ENCODE peak calls at places on chromosomes 16 and 17, in four cellular contexts. O, M, W and H are unnamed samples.
A peak's percentile ranks its signal among the peaks of the same experiment; 100 is the strongest.

GRCh38 chr17:32755045-32755805 is 121.7 kb downstream of the MYO1D start:
- DNase-seq in M (peak; percentile 1), O (peak; percentile 7), W (no peak), H (peak; percentile 57)

GRCh38 chr16:75559564-75560372 is 3.7 kb upstream of the TMEM231 start:
- DNase-seq in M (no peak), W (no peak), O (no peak), H (no peak)

GRCh38 chr16:74521691-74522090 is 85.2 kb downstream of the GLG1 start:
- DNase-seq in O (no peak), M (no peak), W (no peak), H (no peak)

GRCh38 chr16:30185683-30186421 is 2.5 kb downstream of the CORO1A start:
- DNase-seq in W (no peak), M (no peak), O (peak; percentile 93), H (no peak)

GRCh38 chr17:17253445-17253844 is 16.5 kb upstream of the FLCN start:
- DNase-seq in W (no peak), M (no peak), O (no peak), H (no peak)

GRCh38 chr17:8072727-8073461 is 14.6 kb downstream of the ALOX12B start:
- DNase-seq in M (no peak), O (peak; percentile 29), W (peak; percentile 42), H (no peak)

GRCh38 chr16:30985401-30986128 is 558 bp downstream of the HSD3B7 start:
- DNase-seq in O (no peak), M (peak; percentile 11), W (peak; percentile 74), H (peak; percentile 93)

GRCh38 chr17:40598021-40598927 is 33.0 kb upstream of the CCR7 start:
- DNase-seq in M (no peak), O (peak; percentile 66), W (no peak), H (no peak)

GRCh38 chr17:72850410-72850809 is 242.1 kb downstream of the SLC39A11 start:
- DNase-seq in W (no peak), M (no peak), O (no peak), H (no peak)

GRCh38 chr17:40522250-40522960 is 21.0 kb upstream of the TNS4 start:
- DNase-seq in M (no peak), W (no peak), O (no peak), H (no peak)

GRCh38 chr17:8611671-8612298 is 18.7 kb downstream of the MYH10 start:
- DNase-seq in O (no peak), W (no peak), M (no peak), H (no peak)

GRCh38 chr17:5035356-5035755 is at the start of gene SLC52A1:
- DNase-seq in W (peak; percentile 57), M (peak; percentile 24), O (no peak), H (no peak)

GRCh38 chr17:69882281-69882680 is 192.7 kb upstream of the KCNJ16 start:
- DNase-seq in M (no peak), W (no peak), O (no peak), H (no peak)

GRCh38 chr17:77596491-77597420 is 361.7 kb upstream of the TNRC6C start:
- DNase-seq in O (no peak), W (no peak), M (no peak), H (no peak)

GRCh38 chr17:41555105-41555887 is 16.6 kb downstream of the KRT9 start:
- DNase-seq in M (peak; percentile 47), O (no peak), W (no peak), H (peak; percentile 77)

GRCh38 chr17:17689312-17689711 is 8.1 kb downstream of the RAI1 start:
- DNase-seq in O (no peak), M (no peak), W (no peak), H (no peak)

GRCh38 chr16:2211923-2212347 is 1.3 kb upstream of the BRICD5 start:
- DNase-seq in O (no peak), W (no peak), M (no peak), H (no peak)

GRCh38 chr17:48155889-48156670 is 48.5 kb downstream of the SNX11 start:
- DNase-seq in W (peak; percentile 36), M (no peak), O (no peak), H (no peak)

GRCh38 chr17:56679148-56679766 is 85.8 kb downstream of the NOG start:
- DNase-seq in W (no peak), M (no peak), O (peak; percentile 20), H (no peak)

GRCh38 chr17:622356-622755 is 92.3 kb downstream of the VPS53 start:
- DNase-seq in W (no peak), M (no peak), O (no peak), H (no peak)

GRCh38 chr17:46795379-46795952 is 23.0 kb downstream of the WNT3 start:
- DNase-seq in O (no peak), M (peak; percentile 44), W (no peak), H (peak; percentile 96)

GRCh38 chr16:68179196-68179795 is 56.6 kb downstream of the ESRP2 start:
- DNase-seq in W (no peak), O (no peak), M (no peak), H (no peak)

GRCh38 chr16:24776486-24777220 is 47.2 kb downstream of the TNRC6A start:
- DNase-seq in M (no peak), O (no peak), W (no peak), H (no peak)

GRCh38 chr17:77076046-77076882 is 64.5 kb upstream of the SEC14L1 start:
- DNase-seq in W (no peak), M (no peak), O (no peak), H (no peak)

GRCh38 chr17:1043601-1044251 is 46.8 kb downstream of the TIMM22 start:
- DNase-seq in O (no peak), W (peak; percentile 54), M (no peak), H (no peak)

GRCh38 chr17:81170727-81171494 is 4.9 kb upstream of the AATK start:
- DNase-seq in W (no peak), O (no peak), M (no peak), H (no peak)

GRCh38 chr16:69131167-69131748 is 1.1 kb downstream of the CHTF8 start:
- DNase-seq in W (no peak), M (no peak), O (peak; percentile 15), H (no peak)

GRCh38 chr17:15659663-15660062 is 24.4 kb downstream of the TRIM16 start:
- DNase-seq in O (no peak), M (peak; percentile 85), W (no peak), H (peak; percentile 97)

GRCh38 chr16:66049865-66050264 is 316.6 kb upstream of the CDH5 start:
- DNase-seq in M (no peak), O (no peak), W (no peak), H (no peak)

GRCh38 chr17:6046431-6046830 is 23.7 kb upstream of the WSCD1 start:
- DNase-seq in M (no peak), O (no peak), W (no peak), H (no peak)

GRCh38 chr17:14299261-14300093 is 1.4 kb upstream of the HS3ST3B1 start:
- DNase-seq in W (peak; percentile 68), O (peak; percentile 37), M (no peak), H (no peak)

GRCh38 chr17:20300399-20301037 is 166.8 kb downstream of the LGALS9B start:
- DNase-seq in M (no peak), W (no peak), O (no peak), H (no peak)